ENCODE peak calls at places on chromosome 1, in nine cellular contexts. One of them, this sample, is unnamed.

GRCh38 chr1:215776336-215776735 is 209.2 kb downstream of the KCTD3 start:
- DNase-seq in Calu3: no peak
- DNase-seq in T-cell: no peak
- DNase-seq in NCI-H1092: no peak
- DNase-seq in esophagus muscularis mucosa: no peak
- DNase-seq in H4: no peak
- DNase-seq in M059J: no peak
- DNase-seq in activated CD8-positive, alpha-beta memory T cell treated with anti-CD3 and anti-CD28 coated beads, Interleukin-2, amount 50 U/mL, for 48 hours: no peak
- DNase-seq in cardiac muscle cell: no peak
- DNase-seq in this sample: no peak

GRCh38 chr1:168879906-168880734 is 151.1 kb upstream of the DPT start:
- DNase-seq in T-cell: no peak
- DNase-seq in NCI-H1092: no peak
- DNase-seq in M059J: peak; percentile 44
- DNase-seq in cardiac muscle cell: peak; percentile 11
- DNase-seq in Calu3: no peak
- DNase-seq in H4: no peak
- DNase-seq in activated CD8-positive, alpha-beta memory T cell treated with anti-CD3 and anti-CD28 coated beads, Interleukin-2, amount 50 U/mL, for 48 hours: no peak
- DNase-seq in esophagus muscularis mucosa: no peak
- DNase-seq in this sample: no peak

GRCh38 chr1:5690878-5691277 is 301.3 kb downstream of the NPHP4 start:
- DNase-seq in activated CD8-positive, alpha-beta memory T cell treated with anti-CD3 and anti-CD28 coated beads, Interleukin-2, amount 50 U/mL, for 48 hours: no peak
- DNase-seq in Calu3: no peak
- DNase-seq in NCI-H1092: no peak
- DNase-seq in esophagus muscularis mucosa: no peak
- DNase-seq in T-cell: no peak
- DNase-seq in cardiac muscle cell: no peak
- DNase-seq in M059J: no peak
- DNase-seq in H4: no peak
- DNase-seq in this sample: no peak

GRCh38 chr1:202938287-202938925 is 11.4 kb upstream of the KLHL12 start:
- DNase-seq in H4: no peak
- DNase-seq in T-cell: no peak
- DNase-seq in Calu3: no peak
- DNase-seq in M059J: no peak
- DNase-seq in activated CD8-positive, alpha-beta memory T cell treated with anti-CD3 and anti-CD28 coated beads, Interleukin-2, amount 50 U/mL, for 48 hours: no peak
- DNase-seq in NCI-H1092: no peak
- DNase-seq in cardiac muscle cell: no peak
- DNase-seq in esophagus muscularis mucosa: no peak
- DNase-seq in this sample: no peak

GRCh38 chr1:235703516-235703915 is 53.9 kb upstream of the GNG4 start:
- DNase-seq in NCI-H1092: no peak
- DNase-seq in activated CD8-positive, alpha-beta memory T cell treated with anti-CD3 and anti-CD28 coated beads, Interleukin-2, amount 50 U/mL, for 48 hours: no peak
- DNase-seq in T-cell: no peak
- DNase-seq in esophagus muscularis mucosa: no peak
- DNase-seq in H4: no peak
- DNase-seq in cardiac muscle cell: no peak
- DNase-seq in M059J: peak; percentile 61
- DNase-seq in Calu3: no peak
- DNase-seq in this sample: no peak

GRCh38 chr1:30778156-30778978 is 20.8 kb upstream of the LAPTM5 start:
- DNase-seq in NCI-H1092: peak; percentile 54
- DNase-seq in Calu3: peak; percentile 61
- DNase-seq in cardiac muscle cell: no peak
- DNase-seq in H4: peak; percentile 94
- DNase-seq in M059J: peak; percentile 94
- DNase-seq in T-cell: no peak
- DNase-seq in activated CD8-positive, alpha-beta memory T cell treated with anti-CD3 and anti-CD28 coated beads, Interleukin-2, amount 50 U/mL, for 48 hours: no peak
- DNase-seq in esophagus muscularis mucosa: no peak
- DNase-seq in this sample: no peak

GRCh38 chr1:203147376-203147775 is 19.9 kb downstream of the ADORA1 start:
- DNase-seq in esophagus muscularis mucosa: no peak
- DNase-seq in H4: no peak
- DNase-seq in activated CD8-positive, alpha-beta memory T cell treated with anti-CD3 and anti-CD28 coated beads, Interleukin-2, amount 50 U/mL, for 48 hours: no peak
- DNase-seq in NCI-H1092: no peak
- DNase-seq in M059J: no peak
- DNase-seq in T-cell: no peak
- DNase-seq in cardiac muscle cell: no peak
- DNase-seq in Calu3: no peak
- DNase-seq in this sample: no peak

GRCh38 chr1:22031214-22031962 is 21.1 kb upstream of the CDC42 start:
- DNase-seq in T-cell: no peak
- DNase-seq in H4: no peak
- DNase-seq in activated CD8-positive, alpha-beta memory T cell treated with anti-CD3 and anti-CD28 coated beads, Interleukin-2, amount 50 U/mL, for 48 hours: no peak
- DNase-seq in cardiac muscle cell: peak; percentile 80
- DNase-seq in M059J: no peak
- DNase-seq in NCI-H1092: no peak
- DNase-seq in esophagus muscularis mucosa: no peak
- DNase-seq in Calu3: no peak
- DNase-seq in this sample: no peak

GRCh38 chr1:22791736-22792325 is 81.2 kb downstream of the EPHB2 start:
- DNase-seq in Calu3: no peak
- DNase-seq in cardiac muscle cell: no peak
- DNase-seq in M059J: no peak
- DNase-seq in T-cell: no peak
- DNase-seq in esophagus muscularis mucosa: no peak
- DNase-seq in activated CD8-positive, alpha-beta memory T cell treated with anti-CD3 and anti-CD28 coated beads, Interleukin-2, amount 50 U/mL, for 48 hours: no peak
- DNase-seq in H4: no peak
- DNase-seq in NCI-H1092: no peak
- DNase-seq in this sample: no peak

GRCh38 chr1:112714313-112715263 is 544 bp downstream of the PPM1J start:
- DNase-seq in NCI-H1092: no peak
- DNase-seq in activated CD8-positive, alpha-beta memory T cell treated with anti-CD3 and anti-CD28 coated beads, Interleukin-2, amount 50 U/mL, for 48 hours: peak; percentile 64
- DNase-seq in cardiac muscle cell: no peak
- DNase-seq in H4: no peak
- DNase-seq in esophagus muscularis mucosa: no peak
- DNase-seq in Calu3: no peak
- DNase-seq in M059J: peak; percentile 26
- DNase-seq in T-cell: no peak
- DNase-seq in this sample: no peak

GRCh38 chr1:17831619-17832018 is 76.5 kb downstream of the ACTL8 start:
- DNase-seq in Calu3: peak; percentile 6
- DNase-seq in cardiac muscle cell: peak; percentile 87
- DNase-seq in activated CD8-positive, alpha-beta memory T cell treated with anti-CD3 and anti-CD28 coated beads, Interleukin-2, amount 50 U/mL, for 48 hours: no peak
- DNase-seq in H4: peak; percentile 20
- DNase-seq in NCI-H1092: no peak
- DNase-seq in esophagus muscularis mucosa: no peak
- DNase-seq in M059J: peak; percentile 49
- DNase-seq in T-cell: no peak
- DNase-seq in this sample: no peak

GRCh38 chr1:113868387-113869083 is 3.0 kb downstream of the PTPN22 start:
- DNase-seq in T-cell: no peak
- DNase-seq in H4: no peak
- DNase-seq in cardiac muscle cell: no peak
- DNase-seq in M059J: peak; percentile 87
- DNase-seq in activated CD8-positive, alpha-beta memory T cell treated with anti-CD3 and anti-CD28 coated beads, Interleukin-2, amount 50 U/mL, for 48 hours: no peak
- DNase-seq in NCI-H1092: no peak
- DNase-seq in Calu3: no peak
- DNase-seq in esophagus muscularis mucosa: no peak
- DNase-seq in this sample: no peak

GRCh38 chr1:31798433-31799195 is 17.2 kb downstream of the SPOCD1 start:
- DNase-seq in M059J: peak; percentile 95
- DNase-seq in NCI-H1092: no peak
- DNase-seq in T-cell: no peak
- DNase-seq in cardiac muscle cell: no peak
- DNase-seq in H4: peak; percentile 87
- DNase-seq in Calu3: peak; percentile 56
- DNase-seq in esophagus muscularis mucosa: no peak
- DNase-seq in activated CD8-positive, alpha-beta memory T cell treated with anti-CD3 and anti-CD28 coated beads, Interleukin-2, amount 50 U/mL, for 48 hours: peak; percentile 68
- DNase-seq in this sample: no peak

GRCh38 chr1:201136696-201137392 is 9.9 kb upstream of the ASCL5 start:
- DNase-seq in Calu3: no peak
- DNase-seq in H4: no peak
- DNase-seq in T-cell: no peak
- DNase-seq in esophagus muscularis mucosa: no peak
- DNase-seq in activated CD8-positive, alpha-beta memory T cell treated with anti-CD3 and anti-CD28 coated beads, Interleukin-2, amount 50 U/mL, for 48 hours: no peak
- DNase-seq in NCI-H1092: no peak
- DNase-seq in cardiac muscle cell: no peak
- DNase-seq in M059J: no peak
- DNase-seq in this sample: no peak

GRCh38 chr1:200960948-200961340 is 62.6 kb downstream of the KIF21B start:
- DNase-seq in esophagus muscularis mucosa: no peak
- DNase-seq in activated CD8-positive, alpha-beta memory T cell treated with anti-CD3 and anti-CD28 coated beads, Interleukin-2, amount 50 U/mL, for 48 hours: no peak
- DNase-seq in Calu3: no peak
- DNase-seq in NCI-H1092: no peak
- DNase-seq in cardiac muscle cell: no peak
- DNase-seq in M059J: no peak
- DNase-seq in H4: no peak
- DNase-seq in T-cell: no peak
- DNase-seq in this sample: no peak

GRCh38 chr1:205379056-205379455 is 22.3 kb upstream of the KLHDC8A start:
- DNase-seq in T-cell: no peak
- DNase-seq in NCI-H1092: no peak
- DNase-seq in cardiac muscle cell: no peak
- DNase-seq in Calu3: no peak
- DNase-seq in M059J: no peak
- DNase-seq in H4: no peak
- DNase-seq in esophagus muscularis mucosa: peak; percentile 7
- DNase-seq in activated CD8-positive, alpha-beta memory T cell treated with anti-CD3 and anti-CD28 coated beads, Interleukin-2, amount 50 U/mL, for 48 hours: no peak
- DNase-seq in this sample: no peak

GRCh38 chr1:96962807-96963206 is 241.2 kb downstream of the PTBP2 start:
- DNase-seq in cardiac muscle cell: no peak
- DNase-seq in esophagus muscularis mucosa: no peak
- DNase-seq in Calu3: peak; percentile 30
- DNase-seq in NCI-H1092: no peak
- DNase-seq in activated CD8-positive, alpha-beta memory T cell treated with anti-CD3 and anti-CD28 coated beads, Interleukin-2, amount 50 U/mL, for 48 hours: no peak
- DNase-seq in M059J: no peak
- DNase-seq in T-cell: no peak
- DNase-seq in H4: no peak
- DNase-seq in this sample: no peak

GRCh38 chr1:226973898-226974543 is 33.9 kb downstream of the COQ8A start:
- DNase-seq in M059J: peak; percentile 34
- DNase-seq in activated CD8-positive, alpha-beta memory T cell treated with anti-CD3 and anti-CD28 coated beads, Interleukin-2, amount 50 U/mL, for 48 hours: no peak
- DNase-seq in H4: no peak
- DNase-seq in Calu3: no peak
- DNase-seq in NCI-H1092: no peak
- DNase-seq in cardiac muscle cell: no peak
- DNase-seq in T-cell: no peak
- DNase-seq in esophagus muscularis mucosa: peak; percentile 95
- DNase-seq in this sample: no peak

GRCh38 chr1:76254165-76255043 is 179.9 kb downstream of the ST6GALNAC3 start:
- DNase-seq in NCI-H1092: no peak
- DNase-seq in activated CD8-positive, alpha-beta memory T cell treated with anti-CD3 and anti-CD28 coated beads, Interleukin-2, amount 50 U/mL, for 48 hours: no peak
- DNase-seq in cardiac muscle cell: no peak
- DNase-seq in M059J: peak; percentile 18
- DNase-seq in esophagus muscularis mucosa: no peak
- DNase-seq in T-cell: no peak
- DNase-seq in Calu3: no peak
- DNase-seq in H4: peak; percentile 16
- DNase-seq in this sample: no peak

GRCh38 chr1:220278991-220279390 is 6.7 kb upstream of the RAB3GAP2 start:
- DNase-seq in esophagus muscularis mucosa: no peak
- DNase-seq in T-cell: no peak
- DNase-seq in cardiac muscle cell: no peak
- DNase-seq in activated CD8-positive, alpha-beta memory T cell treated with anti-CD3 and anti-CD28 coated beads, Interleukin-2, amount 50 U/mL, for 48 hours: no peak
- DNase-seq in NCI-H1092: no peak
- DNase-seq in H4: peak; percentile 77
- DNase-seq in M059J: peak; percentile 67
- DNase-seq in Calu3: no peak
- DNase-seq in this sample: no peak

GRCh38 chr1:67749844-67750689 is 65.1 kb downstream of the GADD45A start:
- DNase-seq in T-cell: no peak
- DNase-seq in esophagus muscularis mucosa: no peak
- DNase-seq in H4: peak; percentile 99
- DNase-seq in cardiac muscle cell: peak; percentile 51
- DNase-seq in activated CD8-positive, alpha-beta memory T cell treated with anti-CD3 and anti-CD28 coated beads, Interleukin-2, amount 50 U/mL, for 48 hours: no peak
- DNase-seq in NCI-H1092: no peak
- DNase-seq in Calu3: peak; percentile 50
- DNase-seq in M059J: peak; percentile 98
- DNase-seq in this sample: no peak

GRCh38 chr1:1091344-1092148 is 17.4 kb upstream of the RNF223 start:
- DNase-seq in esophagus muscularis mucosa: no peak
- DNase-seq in H4: no peak
- DNase-seq in NCI-H1092: no peak
- DNase-seq in T-cell: no peak
- DNase-seq in cardiac muscle cell: no peak
- DNase-seq in M059J: no peak
- DNase-seq in activated CD8-positive, alpha-beta memory T cell treated with anti-CD3 and anti-CD28 coated beads, Interleukin-2, amount 50 U/mL, for 48 hours: peak; percentile 65
- DNase-seq in Calu3: no peak
- DNase-seq in this sample: peak; percentile 73

GRCh38 chr1:201640624-201641023 is 101.7 kb downstream of the NAV1 start:
- DNase-seq in Calu3: no peak
- DNase-seq in NCI-H1092: no peak
- DNase-seq in M059J: no peak
- DNase-seq in cardiac muscle cell: no peak
- DNase-seq in H4: no peak
- DNase-seq in T-cell: no peak
- DNase-seq in activated CD8-positive, alpha-beta memory T cell treated with anti-CD3 and anti-CD28 coated beads, Interleukin-2, amount 50 U/mL, for 48 hours: no peak
- DNase-seq in esophagus muscularis mucosa: no peak
- DNase-seq in this sample: no peak

GRCh38 chr1:156400191-156400920 is 31.3 kb downstream of the RHBG start:
- DNase-seq in cardiac muscle cell: no peak
- DNase-seq in Calu3: no peak
- DNase-seq in M059J: no peak
- DNase-seq in NCI-H1092: no peak
- DNase-seq in esophagus muscularis mucosa: no peak
- DNase-seq in activated CD8-positive, alpha-beta memory T cell treated with anti-CD3 and anti-CD28 coated beads, Interleukin-2, amount 50 U/mL, for 48 hours: no peak
- DNase-seq in H4: no peak
- DNase-seq in T-cell: no peak
- DNase-seq in this sample: no peak

GRCh38 chr1:85245456-85245855 is 14.0 kb downstream of the C1orf52 start:
- DNase-seq in esophagus muscularis mucosa: no peak
- DNase-seq in T-cell: no peak
- DNase-seq in Calu3: no peak
- DNase-seq in M059J: no peak
- DNase-seq in cardiac muscle cell: no peak
- DNase-seq in NCI-H1092: no peak
- DNase-seq in activated CD8-positive, alpha-beta memory T cell treated with anti-CD3 and anti-CD28 coated beads, Interleukin-2, amount 50 U/mL, for 48 hours: no peak
- DNase-seq in H4: no peak
- DNase-seq in this sample: no peak

GRCh38 chr1:229110986-229111385 is 159.9 kb upstream of the RAB4A start:
- DNase-seq in esophagus muscularis mucosa: no peak
- DNase-seq in H4: no peak
- DNase-seq in activated CD8-positive, alpha-beta memory T cell treated with anti-CD3 and anti-CD28 coated beads, Interleukin-2, amount 50 U/mL, for 48 hours: no peak
- DNase-seq in NCI-H1092: no peak
- DNase-seq in M059J: no peak
- DNase-seq in Calu3: no peak
- DNase-seq in T-cell: no peak
- DNase-seq in cardiac muscle cell: no peak
- DNase-seq in this sample: no peak